ENCODE peak calls at places on chromosomes 11 and 22, in eight cellular contexts. Q, U, T, X, A, D, V and R are unnamed samples.

GRCh38 chr11:12680246-12680939 is 6.2 kb downstream of the TEAD1 start:
- DNase-seq in Q (no peak), U (peak; percentile 89), T (peak; percentile 75), X (no peak), A (peak; percentile 66), D (peak; percentile 79), V (peak; percentile 88), R (no peak)

GRCh38 chr11:80417681-80418080 is 976.9 kb upstream of the TENM4 start:
- DNase-seq in Q (no peak), U (no peak), T (no peak), X (no peak), A (no peak), D (no peak), V (no peak), R (no peak)

GRCh38 chr22:38202437-38203089 is 769 bp downstream of the MAFF start:
- DNase-seq in Q (peak; percentile 94), U (peak; percentile 93), T (peak; percentile 89), X (peak; percentile 74), A (no peak), D (peak; percentile 92), V (peak; percentile 92), R (peak; percentile 69)

GRCh38 chr22:24433868-24434471 is 6.6 kb downstream of the ADORA2A start:
- DNase-seq in Q (peak; percentile 34), U (no peak), T (peak; percentile 43), X (no peak), A (no peak), D (no peak), V (no peak), R (no peak)

GRCh38 chr11:16843307-16843706 is 104.9 kb downstream of the C11orf58 start:
- DNase-seq in Q (no peak), U (peak; percentile 23), T (no peak), X (no peak), A (no peak), D (no peak), V (no peak), R (no peak)

GRCh38 chr11:119315139-119316016 is 1.6 kb downstream of the MCAM start:
- DNase-seq in Q (peak; percentile 39), U (no peak), T (no peak), X (no peak), A (no peak), D (peak; percentile 35), V (no peak), R (no peak)

GRCh38 chr11:96055706-96056387 is 131.9 kb upstream of the MTMR2 start:
- DNase-seq in Q (no peak), U (no peak), T (no peak), X (no peak), A (no peak), D (no peak), V (no peak), R (no peak)

GRCh38 chr11:112518371-112518770 is 257.7 kb upstream of the PLET1 start:
- DNase-seq in Q (no peak), U (no peak), T (no peak), X (no peak), A (no peak), D (no peak), V (no peak), R (no peak)

GRCh38 chr11:122137081-122137793 is 21.2 kb upstream of the BLID start:
- DNase-seq in Q (no peak), U (no peak), T (no peak), X (peak; percentile 82), A (peak; percentile 75), D (no peak), V (no peak), R (peak; percentile 92)

GRCh38 chr11:111631034-111631665 is 28.9 kb downstream of the SIK2 start:
- DNase-seq in Q (no peak), U (no peak), T (no peak), X (no peak), A (no peak), D (no peak), V (no peak), R (no peak)

GRCh38 chr11:125451400-125452124 is 44.5 kb downstream of the FEZ1 start:
- DNase-seq in Q (peak; percentile 35), U (no peak), T (peak; percentile 30), X (no peak), A (no peak), D (peak; percentile 32), V (no peak), R (no peak)

GRCh38 chr11:113952588-113952987 is 22.3 kb upstream of the HTR3A start:
- DNase-seq in Q (peak; percentile 27), U (no peak), T (no peak), X (no peak), A (no peak), D (no peak), V (peak; percentile 53), R (no peak)

GRCh38 chr11:9665749-9666148 is 1.9 kb downstream of the SWAP70 start:
- DNase-seq in Q (no peak), U (no peak), T (no peak), X (no peak), A (no peak), D (no peak), V (no peak), R (no peak)

GRCh38 chr11:100753144-100753543 is 66.1 kb downstream of the ARHGAP42 start:
- DNase-seq in Q (no peak), U (no peak), T (no peak), X (no peak), A (no peak), D (no peak), V (no peak), R (no peak)

GRCh38 chr11:69403556-69404215 is 77.8 kb upstream of the LINC01488 start:
- DNase-seq in Q (no peak), U (no peak), T (no peak), X (peak; percentile 16), A (no peak), D (no peak), V (no peak), R (no peak)

GRCh38 chr11:2529173-2529572 is 84.4 kb downstream of the KCNQ1 start:
- DNase-seq in Q (no peak), U (no peak), T (no peak), X (no peak), A (no peak), D (peak; percentile 2), V (peak; percentile 22), R (no peak)

GRCh38 chr11:7143908-7144307 is 55.1 kb downstream of the RBMXL2 start:
- DNase-seq in Q (no peak), U (no peak), T (no peak), X (peak; percentile 1), A (no peak), D (no peak), V (no peak), R (no peak)

GRCh38 chr11:72446929-72447753 is 12.8 kb upstream of the CLPB start:
- DNase-seq in Q (no peak), U (peak; percentile 8), T (peak; percentile 69), X (peak; percentile 44), A (peak; percentile 42), D (no peak), V (no peak), R (no peak)

GRCh38 chr11:40302669-40303068 is 1156.8 kb downstream of the LRRC4C start:
- DNase-seq in Q (no peak), U (no peak), T (no peak), X (no peak), A (no peak), D (no peak), V (no peak), R (peak; percentile 62)

GRCh38 chr22:32558681-32559355 is 84.2 kb downstream of the FBXO7 start:
- DNase-seq in Q (peak; percentile 67), U (peak; percentile 56), T (peak; percentile 55), X (no peak), A (no peak), D (peak; percentile 85), V (no peak), R (peak; percentile 86)

GRCh38 chr11:9138612-9139579 is 47.5 kb upstream of the SCUBE2 start:
- DNase-seq in Q (peak; percentile 27), U (peak; percentile 72), T (peak; percentile 34), X (peak; percentile 64), A (peak; percentile 91), D (no peak), V (no peak), R (peak; percentile 34)

GRCh38 chr22:28329582-28330073 is 350.0 kb downstream of the TTC28 start:
- DNase-seq in Q (no peak), U (no peak), T (no peak), X (peak; percentile 27), A (no peak), D (no peak), V (no peak), R (peak; percentile 3)

GRCh38 chr11:102807921-102808320 is 10.0 kb upstream of the MMP1 start:
- DNase-seq in Q (peak; percentile 23), U (no peak), T (no peak), X (no peak), A (no peak), D (no peak), V (peak; percentile 50), R (no peak)

GRCh38 chr22:46661221-46661851 is 41.1 kb downstream of the GRAMD4 start:
- DNase-seq in Q (peak; percentile 65), U (peak; percentile 34), T (no peak), X (no peak), A (no peak), D (no peak), V (no peak), R (no peak)
- H3K4me3 ChIP-seq in Q (no peak overlapping the region), U (no peak overlapping the region), T (no peak overlapping the region), X (no peak overlapping the region), A (no peak overlapping the region), D (no peak overlapping the region), V (no peak overlapping the region), R (no peak overlapping the region)

GRCh38 chr11:1468473-1469066 is 18.0 kb downstream of the MOB2 start:
- DNase-seq in Q (no peak), U (no peak), T (no peak), X (no peak), A (no peak), D (no peak), V (no peak), R (no peak)

GRCh38 chr11:1466784-1467183 is 19.8 kb downstream of the MOB2 start:
- DNase-seq in Q (no peak), U (no peak), T (no peak), X (no peak), A (no peak), D (no peak), V (no peak), R (no peak)

GRCh38 chr11:1468002-1468401 is 18.6 kb downstream of the MOB2 start:
- DNase-seq in Q (no peak), U (no peak), T (no peak), X (no peak), A (no peak), D (no peak), V (no peak), R (no peak)

GRCh38 chr11:1469287-1469910 is 17.2 kb downstream of the MOB2 start:
- DNase-seq in Q (no peak), U (no peak), T (no peak), X (no peak), A (no peak), D (no peak), V (no peak), R (no peak)

GRCh38 chr11:1467270-1467669 is 19.3 kb downstream of the MOB2 start:
- DNase-seq in Q (no peak), U (no peak), T (no peak), X (no peak), A (no peak), D (no peak), V (no peak), R (no peak)
- TF ChIP-seq CTCF in Q (no peak), U (no peak), T (no peak), X (no peak), A (no peak), D (no peak), V (no peak), R (no peak)

GRCh38 chr11:59559886-59560285 is 48.5 kb downstream of the OR4D9 start:
- DNase-seq in Q (no peak), U (no peak), T (no peak), X (no peak), A (no peak), D (no peak), V (no peak), R (no peak)
- H3K4me3 ChIP-seq in Q (no peak overlapping the region), U (peak overlapping the region; percentile 70), T (peak overlapping the region; percentile 58), X (no peak overlapping the region), A (peak overlapping the region; percentile 90), D (peak overlapping the region; percentile 74), V (peak overlapping the region; percentile 93), R (peak overlapping the region; percentile 16)

GRCh38 chr11:13776134-13776815 is 107.8 kb downstream of the FAR1 start:
- DNase-seq in Q (no peak), U (no peak), T (no peak), X (no peak), A (no peak), D (no peak), V (no peak), R (no peak)
- TF ChIP-seq CTCF in Q (no peak), U (no peak), T (no peak), X (peak; percentile 16), A (peak; percentile 7), D (no peak), V (no peak), R (peak; percentile 4)